ENCODE peak calls at places on chromosome 13, in six cellular contexts. H, V, G, B, C and K are unnamed samples.

GRCh38 chr13:91400094-91400462 is 1.7 kb downstream of the GPC5 start:
- DNase-seq in H (no peak), V (no peak), G (no peak), B (no peak), C (no peak), K (no peak)

GRCh38 chr13:85798999-85799646 is at the start of gene SLITRK6:
- DNase-seq in H (no peak), V (peak; percentile 10), G (peak; percentile 85), B (peak; percentile 46), C (no peak), K (no peak)

GRCh38 chr13:91724591-91724990 is 326.2 kb downstream of the GPC5 start:
- DNase-seq in H (no peak), V (no peak), G (no peak), B (no peak), C (peak; percentile 22), K (no peak)

GRCh38 chr13:98512774-98513327 is 64.1 kb downstream of the STK24 start:
- DNase-seq in H (no peak), V (no peak), G (no peak), B (no peak), C (no peak), K (no peak)

GRCh38 chr13:29402168-29402621 is 193.3 kb downstream of the SLC7A1 start:
- DNase-seq in H (peak; percentile 34), V (no peak), G (peak; percentile 44), B (peak; percentile 1), C (no peak), K (no peak)

GRCh38 chr13:50375792-50376191 is 360.5 kb downstream of the KCNRG start:
- DNase-seq in H (no peak), V (no peak), G (peak; percentile 68), B (peak; percentile 62), C (no peak), K (no peak)

GRCh38 chr13:94674609-94675348 is 37.6 kb downstream of the SOX21 start:
- DNase-seq in H (no peak), V (peak; percentile 28), G (peak; percentile 30), B (peak; percentile 54), C (no peak), K (peak; percentile 41)

GRCh38 chr13:85261757-85262346 is 537.4 kb downstream of the SLITRK6 start:
- DNase-seq in H (no peak), V (no peak), G (peak; percentile 12), B (peak; percentile 27), C (no peak), K (no peak)

GRCh38 chr13:79900356-79900755 is 419.4 kb downstream of the NDFIP2 start:
- DNase-seq in H (no peak), V (no peak), G (no peak), B (no peak), C (no peak), K (no peak)

GRCh38 chr13:48938308-48938943 is 37.3 kb upstream of the FNDC3A start:
- DNase-seq in H (no peak), V (no peak), G (no peak), B (no peak), C (no peak), K (no peak)

GRCh38 chr13:26112843-26113242 is 61.0 kb upstream of the SHISA2 start:
- DNase-seq in H (no peak), V (no peak), G (peak; percentile 10), B (no peak), C (no peak), K (no peak)

GRCh38 chr13:43220873-43221578 is 197.6 kb downstream of the DNAJC15 start:
- DNase-seq in H (no peak), V (no peak), G (no peak), B (no peak), C (no peak), K (no peak)
- TF ChIP-seq CTCF in H (no peak), V (no peak), G (no peak), B (no peak), C (no peak), K (no peak)

GRCh38 chr13:87810920-87811344 is 139.8 kb downstream of the SLITRK5 start:
- DNase-seq in H (no peak), V (no peak), G (no peak), B (no peak), C (no peak), K (no peak)

GRCh38 chr13:87814444-87814843 is 143.3 kb downstream of the SLITRK5 start:
- DNase-seq in H (no peak), V (no peak), G (no peak), B (no peak), C (no peak), K (no peak)

GRCh38 chr13:87810391-87810801 is 139.2 kb downstream of the SLITRK5 start:
- DNase-seq in H (no peak), V (no peak), G (no peak), B (no peak), C (no peak), K (no peak)
- TF ChIP-seq CTCF in H (no peak), V (no peak), G (no peak), B (no peak), C (no peak), K (no peak)

GRCh38 chr13:106522112-106522511 is 13.3 kb downstream of the EFNB2 start:
- DNase-seq in H (no peak), V (no peak), G (no peak), B (no peak), C (no peak), K (no peak)

GRCh38 chr13:106521101-106521799 is 14.2 kb downstream of the EFNB2 start:
- DNase-seq in H (no peak), V (no peak), G (no peak), B (no peak), C (no peak), K (no peak)

GRCh38 chr13:106518535-106518934 is 16.9 kb downstream of the EFNB2 start:
- DNase-seq in H (no peak), V (no peak), G (no peak), B (no peak), C (no peak), K (no peak)

GRCh38 chr13:106522898-106523525 is 12.4 kb downstream of the EFNB2 start:
- DNase-seq in H (no peak), V (no peak), G (no peak), B (no peak), C (no peak), K (no peak)

DNA sequence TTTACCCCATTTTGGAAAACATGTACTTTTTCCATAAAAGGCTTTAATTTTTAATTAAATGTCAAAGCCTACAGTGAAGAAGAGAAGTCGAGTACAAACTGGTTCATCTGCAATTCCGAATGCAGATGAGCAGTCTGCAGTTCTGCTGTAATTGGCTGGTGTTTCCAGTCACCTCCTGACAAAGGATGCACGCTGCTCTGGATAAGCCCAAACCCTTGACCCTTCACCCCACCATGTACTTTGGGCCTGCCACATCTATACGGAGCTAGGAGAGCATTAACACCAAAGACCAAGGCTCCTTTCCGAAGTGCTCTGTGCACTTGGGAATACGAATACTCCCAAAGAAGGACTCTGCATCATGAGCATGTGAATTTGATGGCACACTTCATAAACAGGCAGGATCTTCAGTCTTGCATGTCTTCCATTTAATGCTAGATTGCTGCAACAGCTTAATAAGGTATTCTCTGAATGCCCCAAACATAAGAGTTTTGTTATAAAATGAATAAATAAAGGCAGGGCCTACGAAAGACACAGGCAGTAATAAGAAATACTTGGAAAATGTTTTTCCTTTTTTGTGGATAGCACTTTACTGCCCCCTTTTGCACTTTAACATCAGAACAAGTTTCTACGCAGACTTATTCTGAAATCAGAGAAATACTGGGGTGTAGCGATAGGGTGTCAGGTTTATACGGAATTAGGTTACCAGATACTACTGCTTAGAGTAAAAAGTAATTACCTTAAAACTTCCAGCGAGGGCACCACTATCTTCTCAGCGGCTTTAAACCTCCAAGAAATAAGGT is 15.1 kb downstream of the EFNB2 start:
- DNase-seq in H (no peak), V (no peak), G (peak; percentile 56), B (peak; percentile 55), C (no peak), K (no peak)
- TF ChIP-seq CTCF in H (peak; percentile 42), V (no peak), G (peak; percentile 73), B (peak; percentile 41), C (no peak), K (no peak)

DNA sequence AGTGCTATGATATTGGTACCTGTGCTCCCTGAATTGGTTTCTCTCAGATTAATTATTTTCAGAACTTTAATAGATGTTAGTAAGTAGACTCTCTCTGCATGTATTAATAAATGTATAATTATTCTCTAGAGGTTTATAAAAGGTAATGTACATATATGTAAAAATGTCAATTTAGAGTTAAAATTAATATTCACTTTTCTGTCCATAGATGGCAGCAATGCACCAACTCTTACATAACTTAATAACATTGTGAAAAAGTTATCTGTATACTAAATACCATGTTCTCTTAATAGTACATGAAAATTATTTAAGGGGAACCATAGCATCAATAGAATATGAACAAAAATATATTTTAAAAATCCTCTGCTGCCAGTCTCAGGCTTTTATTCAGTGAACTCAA is 515.0 kb upstream of the KLHL1 start:
- DNase-seq in H (no peak), V (no peak), G (peak; percentile 0), B (peak; percentile 16), C (no peak), K (no peak)
- TF ChIP-seq CTCF in H (no peak), V (no peak), G (peak; percentile 41), B (peak; percentile 24), C (no peak), K (no peak)

DNA sequence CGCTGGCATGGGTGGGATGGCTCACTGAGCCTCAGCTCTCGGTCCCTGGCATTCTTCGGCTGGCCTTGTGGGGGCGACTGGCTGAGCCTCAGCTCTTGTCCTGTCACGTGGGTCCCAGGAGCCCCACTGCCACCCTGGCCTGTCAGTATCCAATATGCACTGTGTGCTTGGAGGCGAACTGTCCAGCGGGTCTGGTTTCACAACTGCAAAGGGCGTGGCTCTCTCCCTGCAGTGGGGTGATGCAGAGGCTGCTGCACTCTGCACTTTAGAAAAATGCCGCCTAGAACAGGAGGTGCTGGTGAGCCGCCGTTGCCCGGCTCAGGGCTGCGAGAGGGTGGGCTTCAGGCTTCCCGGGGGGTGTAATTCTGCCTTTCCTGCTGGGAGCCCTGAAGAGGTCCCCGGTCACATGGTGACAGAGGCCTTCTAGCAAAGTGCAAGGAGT is 17.0 kb upstream of the TMEM255B start:
- DNase-seq in H (no peak), V (peak; percentile 37), G (peak; percentile 50), B (peak; percentile 64), C (no peak), K (no peak)
- TF ChIP-seq CTCF in H (no peak), V (no peak), G (peak; percentile 16), B (peak; percentile 24), C (no peak), K (no peak)

GRCh38 chr13:52450793-52451116 is 321 bp upstream of the VPS36 start:
- DNase-seq in H (no peak), V (no peak), G (no peak), B (no peak), C (no peak), K (no peak)
- TF ChIP-seq CTCF in H (peak; percentile 2), V (no peak), G (no peak), B (peak; percentile 71), C (no peak), K (no peak)